ENCODE peak calls at places on chromosomes 4 and X, in seven cellular contexts. J is neural progenitor cell, I is suprapubic skin, M is heart left ventricle, R is lung, T is aorta, H is IMR-90. Q is an unnamed sample.

GRCh38 chr4:109816082-109816442 is 500 bp downstream of the GAR1 start:
- DNase-seq in J (peak; percentile 27), I (no peak), T (no peak), R (no peak), H (no peak), M (no peak), Q (no peak)

GRCh38 chr4:107392951-107393350 is 327.1 kb downstream of the PAPSS1 start:
- DNase-seq in J (no peak), M (no peak), I (no peak), T (no peak), H (peak; percentile 1), R (no peak), Q (no peak)

GRCh38 chr4:44186096-44186849 is 262.3 kb downstream of the KCTD8 start:
- DNase-seq in J (no peak), I (no peak), M (no peak), H (no peak), R (no peak), T (no peak), Q (no peak)

GRCh38 chr4:150588341-150588740 is 6.4 kb downstream of the MAB21L2 start:
- DNase-seq in J (no peak), T (no peak), H (no peak), M (no peak), I (no peak), R (no peak), Q (no peak)

GRCh38 chrX:38379088-38379487 is 26.7 kb downstream of the OTC start:
- DNase-seq in J (no peak), M (no peak), I (no peak), H (no peak), T (no peak), R (no peak), Q (no peak)

GRCh38 chrX:13652256-13653021 is 502 bp upstream of the TCEANC start:
- DNase-seq in M (no peak), R (no peak), I (no peak), H (peak; percentile 98), J (no peak), T (no peak), Q (peak; percentile 86)

GRCh38 chr4:101337688-101338087 is 9.6 kb downstream of the PPP3CA start:
- DNase-seq in M (no peak), J (no peak), H (peak; percentile 77), I (no peak), R (no peak), T (no peak), Q (peak; percentile 41)

GRCh38 chr4:76850010-76850441 is 47.9 kb downstream of the SOWAHB start:
- DNase-seq in J (no peak), H (peak; percentile 96), R (no peak), T (no peak), M (no peak), I (no peak), Q (no peak)

GRCh38 chrX:134932528-134933217 is 58.1 kb upstream of the SMIM10 start:
- DNase-seq in J (no peak), T (no peak), R (no peak), M (no peak), H (peak; percentile 74), I (no peak), Q (peak; percentile 69)

GRCh38 chr4:6152879-6153705 is 47.3 kb downstream of the JAKMIP1 start:
- DNase-seq in H (no peak), M (no peak), R (no peak), T (no peak), J (no peak), I (no peak), Q (no peak)

GRCh38 chr4:15550491-15550890 is 80.8 kb downstream of the CC2D2A start:
- DNase-seq in M (no peak), I (no peak), H (no peak), R (no peak), T (no peak), J (no peak), Q (peak; percentile 14)

GRCh38 chr4:115370012-115370411 is 256.6 kb upstream of the NDST4 start:
- DNase-seq in R (no peak), T (no peak), M (no peak), H (no peak), I (no peak), J (no peak), Q (no peak)

GRCh38 chrX:23901805-23902204 is 5.9 kb downstream of the APOO start:
- DNase-seq in M (no peak), T (no peak), I (no peak), J (peak; percentile 88), R (peak; percentile 45), H (peak; percentile 77), Q (peak; percentile 87)

GRCh38 chr4:35793045-35793722 is 451.1 kb downstream of the ARAP2 start:
- DNase-seq in J (no peak), I (no peak), M (no peak), H (no peak), T (no peak), R (no peak), Q (no peak)

GRCh38 chr4:85869156-85869555 is 394.2 kb downstream of the ARHGAP24 start:
- DNase-seq in M (no peak), R (no peak), J (no peak), H (no peak), T (no peak), I (no peak), Q (peak; percentile 56)

GRCh38 chr4:155614111-155614762 is 52.4 kb upstream of the GUCY1A1 start:
- DNase-seq in H (peak; percentile 77), M (no peak), J (no peak), R (no peak), T (no peak), I (no peak), Q (peak; percentile 34)

GRCh38 chr4:16617416-16617815 is 281.0 kb downstream of the LDB2 start:
- DNase-seq in H (peak; percentile 72), M (no peak), I (no peak), T (no peak), R (no peak), J (no peak), Q (peak; percentile 58)

GRCh38 chr4:185399466-185399865 is 2.8 kb downstream of the ANKRD37 start:
- DNase-seq in M (no peak), I (no peak), H (no peak), J (no peak), R (no peak), T (no peak), Q (no peak)

GRCh38 chr4:25178838-25179261 is 18.6 kb upstream of the SEPSECS start:
- DNase-seq in H (no peak), T (no peak), I (no peak), J (no peak), M (no peak), R (no peak), Q (no peak)

GRCh38 chr4:133524369-133524768 is 375.3 kb downstream of the PCDH10 start:
- DNase-seq in H (no peak), M (no peak), J (no peak), I (no peak), T (no peak), R (no peak), Q (no peak)

GRCh38 chrX:146863566-146863965 is 49.0 kb upstream of the CXorf51A start:
- DNase-seq in R (no peak), H (peak; percentile 6), J (no peak), M (no peak), T (no peak), I (no peak), Q (no peak)

GRCh38 chrX:139762400-139763183 is 54.6 kb upstream of the MCF2 start:
- DNase-seq in R (no peak), T (no peak), J (no peak), I (no peak), H (peak; percentile 44), M (no peak), Q (peak; percentile 81)

GRCh38 chrX:107154787-107155620 is 36.4 kb upstream of the RBM41 start:
- DNase-seq in M (no peak), I (no peak), R (no peak), H (peak; percentile 9), T (no peak), J (no peak), Q (no peak)

GRCh38 chrX:138082881-138083280 is 517.0 kb downstream of the ZIC3 start:
- DNase-seq in M (no peak), I (no peak), T (no peak), R (no peak), H (no peak), J (no peak), Q (no peak)

GRCh38 chr4:136927172-136927571 is 605.1 kb downstream of the PCDH18 start:
- DNase-seq in I (no peak), H (peak; percentile 12), M (no peak), T (no peak), J (no peak), R (no peak), Q (peak; percentile 11)
- H3K36me3 ChIP-seq in I (no peaks in the 10 kb centered on the region), H (no peaks in the 10 kb centered on the region), M (no peaks in the 10 kb centered on the region), T (no peaks in the 10 kb centered on the region), J (no peaks in the 10 kb centered on the region), R (no peaks in the 10 kb centered on the region), Q (no peaks in the 10 kb centered on the region)

GRCh38 chr4:98919996-98920395 is 8.9 kb downstream of the EIF4E start:
- DNase-seq in T (no peak), M (no peak), J (no peak), R (no peak), H (peak; percentile 79), I (no peak), Q (peak; percentile 69)

GRCh38 chr4:98921292-98921691 is 7.6 kb downstream of the EIF4E start:
- DNase-seq in I (no peak), R (no peak), T (no peak), J (no peak), H (no peak), M (no peak), Q (no peak)
- H3K4me1 ChIP-seq in I (peaks cover 3% of the 10 kb centered on the region), R (peaks cover 3% of the 10 kb centered on the region), T (no peaks in the 10 kb centered on the region), J (no peaks in the 10 kb centered on the region), H (peaks cover 7% of the 10 kb centered on the region), M (peaks cover 4% of the 10 kb centered on the region), Q (no peaks in the 10 kb centered on the region)

GRCh38 chrX:10847333-10847732 is 226.9 kb upstream of the MID1 start:
- DNase-seq in J (no peak), R (no peak), M (no peak), T (no peak), I (no peak), H (peak; percentile 29), Q (no peak)
- H3K36me3 ChIP-seq in J (no peaks in the 10 kb centered on the region), R (no peaks in the 10 kb centered on the region), M (no peaks in the 10 kb centered on the region), T (no peaks in the 10 kb centered on the region), I (no peaks in the 10 kb centered on the region), H (no peaks in the 10 kb centered on the region), Q (no peaks in the 10 kb centered on the region)

GRCh38 chr4:108559067-108559793 is 61.1 kb upstream of the RPL34 start:
- DNase-seq in T (no peak), H (no peak), M (no peak), I (no peak), J (no peak), R (no peak), Q (peak; percentile 41)

GRCh38 chr4:108556588-108557200 is 63.7 kb upstream of the RPL34 start:
- DNase-seq in J (no peak), H (no peak), R (no peak), M (no peak), T (no peak), I (no peak), Q (no peak)

GRCh38 chr4:108560624-108561023 is 59.8 kb upstream of the RPL34 start:
- DNase-seq in T (no peak), J (no peak), H (no peak), R (no peak), I (no peak), M (peak; percentile 44), Q (peak; percentile 73)

GRCh38 chr4:108559911-108560310 is 60.5 kb upstream of the RPL34 start:
- DNase-seq in T (no peak), I (no peak), R (no peak), H (no peak), J (no peak), M (no peak), Q (no peak)

DNA sequence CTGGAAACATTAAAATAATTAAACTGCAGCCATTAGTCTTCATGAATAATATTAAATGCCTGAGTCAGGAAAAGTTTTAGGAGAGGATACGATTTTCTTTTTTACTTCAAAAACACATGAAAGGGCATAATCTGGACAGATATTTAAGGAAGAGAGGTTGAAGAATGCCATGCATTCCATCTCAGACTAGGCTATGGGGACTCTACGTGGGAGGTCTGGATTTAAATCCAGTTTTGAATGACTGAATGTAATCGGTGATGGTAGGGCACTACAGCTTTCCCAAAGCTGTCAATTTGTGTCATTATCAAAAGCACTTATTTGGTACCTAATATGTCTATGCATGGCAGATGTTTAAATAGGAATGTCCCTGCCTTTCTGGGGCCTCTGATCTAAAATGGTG is 59.3 kb upstream of the RPL34 start:
- DNase-seq in R (no peak), M (no peak), T (no peak), J (peak; percentile 41), I (no peak), H (no peak), Q (peak; percentile 16)
- H3K4me1 ChIP-seq in R (peaks cover 3% of the 10 kb centered on the region), M (peaks cover 12% of the 10 kb centered on the region), T (no peaks in the 10 kb centered on the region), J (peaks cover 6% of the 10 kb centered on the region), I (no peaks in the 10 kb centered on the region), H (no peaks in the 10 kb centered on the region), Q (no peaks in the 10 kb centered on the region)

Q was measured in cardiac muscle cell.